ENCODE peak calls at places on chromosome 2, in four cellular contexts. V is H9; A is HCT116; O is CD4-positive, CD25-positive, alpha-beta regulatory T cell. E is an unnamed sample.

GRCh38 chr2:187372213-187372612 is 75.8 kb downstream of the CALCRL start:
- DNase-seq in O (no peak), V (no peak), A (no peak), E (no peak)

GRCh38 chr2:218963597-218963996 is 4.1 kb downstream of the CDK5R2 start:
- DNase-seq in A (no peak), V (no peak), O (no peak), E (no peak)

GRCh38 chr2:65453916-65454315 is 21.5 kb upstream of the SPRED2 start:
- DNase-seq in A (no peak), V (no peak), O (no peak), E (no peak)

GRCh38 chr2:144455979-144456378 is 63.9 kb downstream of the ZEB2 start:
- DNase-seq in V (no peak), A (no peak), O (no peak), E (no peak)

GRCh38 chr2:10335046-10335840 is 32.5 kb downstream of the HPCAL1 start:
- DNase-seq in A (no peak), O (no peak), V (no peak), E (no peak)

GRCh38 chr2:236601306-236602202 is 31.9 kb downstream of the ACKR3 start:
- DNase-seq in V (no peak), O (no peak), A (no peak), E (no peak)

GRCh38 chr2:131040661-131041401 is 52.4 kb downstream of the FAM168B start:
- DNase-seq in O (no peak), A (no peak), V (peak; percentile 59), E (no peak)

GRCh38 chr2:230570987-230571386 is 141.7 kb upstream of the CAB39 start:
- DNase-seq in O (no peak), A (no peak), V (no peak), E (no peak)

GRCh38 chr2:229633546-229633945 is 80.8 kb downstream of the DNER start:
- DNase-seq in A (no peak), V (no peak), O (no peak), E (no peak)

GRCh38 chr2:111706481-111707001 is 177.5 kb downstream of the ANAPC1 start:
- DNase-seq in V (no peak), A (no peak), O (no peak), E (no peak)

GRCh38 chr2:238286551-238286950 is 1.9 kb downstream of the PER2 start:
- DNase-seq in V (no peak), O (no peak), A (no peak), E (peak; percentile 69)

GRCh38 chr2:31003717-31004116 is 134.5 kb downstream of the GALNT14 start:
- DNase-seq in A (no peak), V (no peak), O (no peak), E (no peak)

GRCh38 chr2:160408575-160409291 is 84.9 kb downstream of the RBMS1 start:
- DNase-seq in A (no peak), V (peak; percentile 44), O (no peak), E (no peak)

GRCh38 chr2:64987001-64987962 is 1.9 kb upstream of the SLC1A4 start:
- DNase-seq in V (no peak), A (no peak), O (no peak), E (no peak)

GRCh38 chr2:38182518-38183013 is 106.6 kb upstream of the CYP1B1 start:
- DNase-seq in V (no peak), A (no peak), O (no peak), E (no peak)

GRCh38 chr2:43592443-43592842 is 3.4 kb downstream of the THADA start:
- DNase-seq in A (no peak), O (no peak), V (no peak), E (no peak)

GRCh38 chr2:23505218-23505983 is 120.4 kb downstream of the KLHL29 start:
- DNase-seq in V (no peak), A (no peak), O (no peak), E (no peak)

GRCh38 chr2:20641123-20641985 is 9.5 kb downstream of the HS1BP3 start:
- DNase-seq in O (no peak), A (no peak), V (no peak), E (peak; percentile 35)

GRCh38 chr2:114668415-114668814 is 226.0 kb downstream of the DPP10 start:
- DNase-seq in O (no peak), V (no peak), A (no peak), E (no peak)

GRCh38 chr2:22375094-22375493 is 1009.9 kb upstream of the KLHL29 start:
- DNase-seq in A (no peak), O (no peak), V (peak; percentile 56), E (no peak)

GRCh38 chr2:156537147-156537546 is 101.0 kb downstream of the GPD2 start:
- DNase-seq in O (no peak), V (no peak), A (no peak), E (no peak)

GRCh38 chr2:38394041-38394440 is 17.0 kb upstream of the ATL2 start:
- DNase-seq in O (no peak), A (no peak), V (no peak), E (no peak)

GRCh38 chr2:197675711-197676188 is 363 bp upstream of the RFTN2 start:
- DNase-seq in V (peak; percentile 46), O (no peak), A (no peak), E (no peak)

GRCh38 chr2:169828141-169828811 is 1.0 kb downstream of the UBR3 start:
- DNase-seq in A (no peak), V (no peak), O (peak; percentile 41), E (peak; percentile 56)

GRCh38 chr2:191538334-191538910 is 139.5 kb upstream of the NABP1 start:
- DNase-seq in A (no peak), V (no peak), O (no peak), E (no peak)

GRCh38 chr2:100017633-100018032 is 124.8 kb downstream of the AFF3 start:
- DNase-seq in O (no peak), A (no peak), V (no peak), E (no peak)

GRCh38 chr2:133123393-133123792 is 444.9 kb downstream of the NCKAP5 start:
- DNase-seq in V (no peak), O (no peak), A (no peak), E (no peak)

GRCh38 chr2:71544919-71545571 is 91.7 kb downstream of the DYSF start:
- DNase-seq in V (no peak), O (no peak), A (no peak), E (peak; percentile 55)

GRCh38 chr2:240233891-240234502 is 93.5 kb upstream of the OTOS start:
- DNase-seq in A (no peak), V (no peak), O (no peak), E (no peak)

GRCh38 chr2:5915926-5916325 is 223.7 kb downstream of the SOX11 start:
- DNase-seq in O (no peak), A (no peak), V (peak; percentile 69), E (peak; percentile 5)

GRCh38 chr2:115825912-115826311 is 1383.5 kb downstream of the DPP10 start:
- DNase-seq in V (no peak), O (no peak), A (no peak), E (no peak)
- H3K4me1 ChIP-seq in V (no peaks in the 10 kb centered on the region), O (no peaks in the 10 kb centered on the region), A (no peaks in the 10 kb centered on the region), E (no peaks in the 10 kb centered on the region)

GRCh38 chr2:47061989-47062678 is 93.0 kb downstream of the STPG4 start:
- DNase-seq in A (no peak), V (no peak), O (no peak), E (no peak)
- H3K4me1 ChIP-seq in A (peaks cover 16% of the 10 kb centered on the region), V (peaks cover 11% of the 10 kb centered on the region), O (no peaks in the 10 kb centered on the region), E (peaks cover 30% of the 10 kb centered on the region)

DNA sequence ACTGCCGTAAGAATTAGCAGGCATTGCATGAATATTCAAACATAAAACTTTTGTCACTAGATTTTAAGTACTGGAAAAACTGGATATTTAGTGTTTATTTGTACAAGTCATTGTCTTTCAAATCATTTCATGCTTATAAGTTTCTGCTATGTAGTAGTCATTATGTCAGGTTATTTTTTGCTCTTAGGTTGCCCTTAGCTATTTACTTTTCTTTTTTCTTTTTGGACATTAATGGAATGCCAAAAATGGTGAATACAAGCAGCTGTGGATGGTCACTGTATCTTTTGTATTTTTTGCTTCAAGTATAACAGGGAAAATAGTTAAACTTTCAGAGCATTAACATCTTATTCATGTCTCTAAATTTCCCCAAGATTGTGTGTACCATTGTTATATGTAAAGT is 18.6 kb upstream of the KCNJ13 start:
- DNase-seq in O (no peak), A (no peak), V (no peak), E (no peak)
- H3K4me1 ChIP-seq in O (no peaks in the 10 kb centered on the region), A (no peaks in the 10 kb centered on the region), V (no peaks in the 10 kb centered on the region), E (peaks cover 9% of the 10 kb centered on the region)

DNA sequence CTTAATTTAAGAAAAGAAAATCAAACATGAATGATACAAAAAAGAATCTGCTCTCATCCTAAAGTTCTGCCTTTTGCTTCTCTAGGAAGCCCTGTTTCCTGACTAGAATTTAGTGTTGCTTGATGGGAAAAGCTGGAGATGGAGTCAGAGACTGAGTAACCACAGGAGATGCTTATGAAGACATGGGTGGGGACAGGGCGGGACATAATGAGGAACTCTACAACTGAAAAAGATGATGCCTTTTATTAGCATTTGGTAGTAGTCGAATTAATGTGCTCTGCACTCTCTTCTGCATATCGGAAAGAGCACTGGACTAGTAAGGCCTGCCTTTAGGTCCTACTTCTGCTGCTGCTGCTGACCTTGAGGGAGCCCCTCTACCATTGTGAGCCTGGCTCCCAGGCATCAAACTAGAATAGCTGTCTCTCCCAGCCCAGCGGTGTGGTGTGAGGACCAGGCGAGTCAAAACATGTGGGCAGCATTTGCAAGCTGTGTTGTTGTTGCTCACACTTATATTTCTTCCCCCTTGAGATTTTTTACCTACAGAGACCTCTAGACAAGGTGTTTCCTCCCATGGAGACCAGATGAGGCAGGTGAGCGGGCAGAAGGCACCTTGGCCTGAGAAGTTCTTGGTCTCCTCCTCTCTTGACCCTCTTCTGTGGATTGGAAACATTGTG is 61.5 kb downstream of the INPP4A start:
- DNase-seq in A (no peak), V (no peak), O (no peak), E (no peak)
- H3K4me1 ChIP-seq in A (no peaks in the 10 kb centered on the region), V (no peaks in the 10 kb centered on the region), O (peaks cover 52% of the 10 kb centered on the region), E (peaks cover 19% of the 10 kb centered on the region)

GRCh38 chr2:96306370-96306769 is 1.0 kb upstream of the SNRNP200 start:
- DNase-seq in V (no peak), O (no peak), A (no peak), E (no peak)

GRCh38 chr2:96305979-96306308 is 598 bp upstream of the SNRNP200 start:
- DNase-seq in V (no peak), O (no peak), A (no peak), E (peak; percentile 40)

GRCh38 chr2:96304606-96305005 is 740 bp downstream of the SNRNP200 start:
- DNase-seq in O (no peak), A (no peak), V (no peak), E (no peak)

GRCh38 chr2:96308248-96308647 is 2.9 kb upstream of the SNRNP200 start:
- DNase-seq in V (no peak), A (no peak), O (no peak), E (no peak)

GRCh38 chr2:96305091-96305978 is at the start of gene SNRNP200:
- DNase-seq in V (peak; percentile 86), A (peak; percentile 69), O (peak; percentile 90), E (peak; percentile 94)
- H3K4me1 ChIP-seq in V (peaks cover 3% of the 10 kb centered on the region), A (peaks cover 10% of the 10 kb centered on the region), O (peaks cover 45% of the 10 kb centered on the region), E (peaks cover 13% of the 10 kb centered on the region)

GRCh38 chr2:206993964-206994363 is 54.6 kb downstream of the CPO start:
- DNase-seq in A (no peak), V (no peak), O (no peak), E (no peak)

GRCh38 chr2:206993512-206993911 is 54.2 kb downstream of the CPO start:
- DNase-seq in A (no peak), O (no peak), V (no peak), E (no peak)

DNA sequence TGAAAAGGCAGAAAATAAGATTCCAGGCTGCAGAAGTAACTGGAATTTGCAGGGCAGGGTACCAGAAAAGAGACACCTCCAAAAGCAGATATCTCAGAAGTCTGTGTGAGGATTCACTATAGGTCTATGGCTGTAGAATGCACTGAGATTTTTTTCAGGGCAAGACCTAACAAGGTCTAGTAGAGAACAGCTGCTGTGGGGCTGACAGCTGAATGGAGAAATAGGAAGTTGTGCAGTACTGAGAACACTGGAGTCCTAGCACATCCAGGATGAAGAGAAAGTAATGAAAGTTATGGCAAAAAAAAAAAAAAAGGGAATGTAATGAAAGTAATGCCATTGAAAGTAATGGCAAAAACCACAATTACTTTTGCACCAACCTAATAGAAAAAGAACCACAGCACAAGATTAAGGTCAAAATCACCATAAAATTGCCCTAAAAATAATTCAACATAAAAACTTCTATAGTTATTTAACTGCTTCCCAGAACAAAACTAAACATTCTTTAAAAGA is 57.3 kb downstream of the CPO start:
- DNase-seq in A (no peak), V (no peak), O (no peak), E (no peak)
- H3K4me1 ChIP-seq in A (no peaks in the 10 kb centered on the region), V (no peaks in the 10 kb centered on the region), O (no peaks in the 10 kb centered on the region), E (no peaks in the 10 kb centered on the region)

E was measured in mucosa of descending colon.